ENCODE peak calls at places on chromosomes 16 and 17, in nine cellular contexts. L, T, E, I, J, P, Y, W and S are unnamed samples.

GRCh38 chr17:38575781-38576180 is 30.0 kb downstream of the SRCIN1 start:
- DNase-seq in L (no peak), T (no peak), E (no peak), I (no peak), J (no peak), P (no peak), Y (peak; percentile 37), W (no peak), S (no peak)

GRCh38 chr16:74030000-74030399 is 266.6 kb upstream of the PSMD7 start:
- DNase-seq in L (peak; percentile 56), T (no peak), E (no peak), I (no peak), J (no peak), P (no peak), Y (no peak), W (no peak), S (no peak)

GRCh38 chr16:30663038-30663437 is 4.8 kb downstream of the FBRS start:
- DNase-seq in L (no peak), T (no peak), E (no peak), I (no peak), J (no peak), P (no peak), Y (no peak), W (no peak), S (no peak)

GRCh38 chr17:3447625-3448024 is 14.0 kb upstream of the OR1E2 start:
- DNase-seq in L (no peak), T (no peak), E (no peak), I (no peak), J (no peak), P (peak; percentile 6), Y (peak; percentile 20), W (no peak), S (no peak)

GRCh38 chr17:77288115-77288619 is 147.4 kb downstream of the SEC14L1 start:
- DNase-seq in L (peak; percentile 43), T (no peak), E (no peak), I (no peak), J (peak; percentile 89), P (no peak), Y (peak; percentile 74), W (no peak), S (no peak)

GRCh38 chr16:77660311-77660710 is 62.0 kb upstream of the NUDT7 start:
- DNase-seq in L (no peak), T (no peak), E (no peak), I (no peak), J (no peak), P (peak; percentile 35), Y (peak; percentile 33), W (no peak), S (no peak)

GRCh38 chr17:46790216-46790615 is 28.3 kb downstream of the WNT3 start:
- DNase-seq in L (no peak), T (no peak), E (no peak), I (no peak), J (no peak), P (no peak), Y (no peak), W (no peak), S (no peak)

GRCh38 chr16:30715777-30716445 is 16.9 kb downstream of the SRCAP start:
- DNase-seq in L (no peak), T (no peak), E (no peak), I (no peak), J (no peak), P (no peak), Y (peak; percentile 42), W (no peak), S (no peak)

GRCh38 chr17:16491131-16491702 is 776 bp downstream of the LRRC75A start:
- DNase-seq in L (peak; percentile 29), T (no peak), E (no peak), I (no peak), J (no peak), P (no peak), Y (no peak), W (no peak), S (no peak)

GRCh38 chr16:21611178-21611545 is 11.8 kb downstream of the METTL9 start:
- DNase-seq in L (no peak), T (no peak), E (no peak), I (no peak), J (no peak), P (no peak), Y (no peak), W (no peak), S (no peak)

GRCh38 chr16:72921106-72921505 is 126.8 kb downstream of the ZFHX3 start:
- DNase-seq in L (no peak), T (no peak), E (no peak), I (no peak), J (no peak), P (no peak), Y (no peak), W (no peak), S (no peak)

GRCh38 chr17:49216482-49216881 is 6.0 kb downstream of the ABI3 start:
- DNase-seq in L (no peak), T (no peak), E (no peak), I (no peak), J (no peak), P (no peak), Y (no peak), W (no peak), S (no peak)

GRCh38 chr16:67528870-67529638 is 425 bp downstream of the RIPOR1 start:
- DNase-seq in L (peak; percentile 48), T (peak; percentile 53), E (no peak), I (peak; percentile 58), J (no peak), P (no peak), Y (peak; percentile 46), W (no peak), S (no peak)

GRCh38 chr16:1296688-1297412 is 12.6 kb upstream of the UBE2I start:
- DNase-seq in L (peak; percentile 43), T (no peak), E (no peak), I (no peak), J (peak; percentile 64), P (peak; percentile 87), Y (peak; percentile 93), W (no peak), S (no peak)

GRCh38 chr17:72104164-72104862 is 16.5 kb upstream of the SOX9 start:
- DNase-seq in L (no peak), T (no peak), E (no peak), I (peak; percentile 37), J (no peak), P (no peak), Y (no peak), W (no peak), S (no peak)

GRCh38 chr17:72102366-72102765 is 18.5 kb upstream of the SOX9 start:
- DNase-seq in L (no peak), T (no peak), E (no peak), I (no peak), J (no peak), P (no peak), Y (no peak), W (no peak), S (no peak)

GRCh38 chr17:72099919-72100318 is 20.9 kb upstream of the SOX9 start:
- DNase-seq in L (no peak), T (no peak), E (no peak), I (no peak), J (no peak), P (no peak), Y (no peak), W (no peak), S (no peak)

GRCh38 chr17:72100445-72100844 is 20.4 kb upstream of the SOX9 start:
- DNase-seq in L (no peak), T (no peak), E (no peak), I (no peak), J (no peak), P (no peak), Y (no peak), W (no peak), S (no peak)

DNA sequence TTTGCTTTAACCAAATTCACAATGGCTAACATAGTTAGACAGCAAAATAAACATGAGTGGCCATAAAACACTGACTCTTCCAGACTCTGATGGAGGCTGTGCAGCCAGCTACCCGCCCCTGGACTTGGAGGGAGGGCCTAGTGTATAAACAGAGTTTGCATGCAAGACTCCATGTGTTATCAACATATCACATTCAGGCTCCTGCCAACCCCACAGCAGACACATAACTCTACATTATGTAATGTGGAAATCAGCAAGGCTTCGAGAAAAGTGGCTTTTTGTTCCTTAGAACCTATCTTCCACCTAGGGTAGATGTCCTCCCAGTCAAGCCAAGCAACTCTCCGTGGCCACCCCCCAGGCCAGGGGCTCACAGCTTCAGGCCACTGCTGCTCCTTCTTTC is 19.3 kb upstream of the SOX9 start:
- DNase-seq in L (no peak), T (no peak), E (no peak), I (no peak), J (no peak), P (no peak), Y (no peak), W (no peak), S (no peak)
- TF ChIP-seq CTCF in L (no peak), T (no peak), E (no peak), I (no peak), J (no peak), P (no peak), Y (no peak), W (no peak), S (no peak)

GRCh38 chr17:75909051-75909811 is 4.5 kb upstream of the MRPL38 start:
- DNase-seq in L (no peak), T (no peak), E (no peak), I (no peak), J (peak; percentile 50), P (no peak), Y (no peak), W (no peak), S (peak; percentile 68)
- H3K4me1 ChIP-seq in L (peaks cover 7% of the 10 kb centered on the region), T (peaks cover 11% of the 10 kb centered on the region), E (peaks cover 21% of the 10 kb centered on the region), I (peaks cover 30% of the 10 kb centered on the region), J (peaks cover 14% of the 10 kb centered on the region), P (peaks cover 24% of the 10 kb centered on the region), Y (peaks cover 22% of the 10 kb centered on the region), W (no peaks in the 10 kb centered on the region), S (no peaks in the 10 kb centered on the region)

GRCh38 chr17:55996826-55997225 is 156.4 kb upstream of the ANKFN1 start:
- DNase-seq in L (no peak), T (no peak), E (no peak), I (no peak), J (no peak), P (no peak), Y (no peak), W (no peak), S (no peak)
- TF ChIP-seq CTCF in L (no peak), T (no peak), E (no peak), I (no peak), J (no peak), P (no peak), Y (peak; percentile 23), W (no peak), S (no peak)

GRCh38 chr16:17301593-17302135 is 169.1 kb downstream of the XYLT1 start:
- DNase-seq in L (peak; percentile 55), T (no peak), E (no peak), I (no peak), J (no peak), P (no peak), Y (no peak), W (no peak), S (no peak)

GRCh38 chr16:17299790-17300189 is 171.0 kb downstream of the XYLT1 start:
- DNase-seq in L (no peak), T (no peak), E (no peak), I (no peak), J (no peak), P (no peak), Y (no peak), W (no peak), S (no peak)

GRCh38 chr16:17302213-17302612 is 168.5 kb downstream of the XYLT1 start:
- DNase-seq in L (no peak), T (no peak), E (no peak), I (no peak), J (no peak), P (no peak), Y (no peak), W (no peak), S (no peak)

GRCh38 chr16:17302620-17303019 is 168.1 kb downstream of the XYLT1 start:
- DNase-seq in L (no peak), T (no peak), E (no peak), I (no peak), J (no peak), P (no peak), Y (no peak), W (no peak), S (no peak)

GRCh38 chr16:17301184-17301583 is 169.6 kb downstream of the XYLT1 start:
- DNase-seq in L (no peak), T (no peak), E (no peak), I (no peak), J (no peak), P (no peak), Y (no peak), W (no peak), S (no peak)
- H3K4me1 ChIP-seq in L (peaks cover 59% of the 10 kb centered on the region), T (peaks cover 39% of the 10 kb centered on the region), E (peaks cover 60% of the 10 kb centered on the region), I (peaks cover 33% of the 10 kb centered on the region), J (peaks cover 19% of the 10 kb centered on the region), P (no peaks in the 10 kb centered on the region), Y (peaks cover 14% of the 10 kb centered on the region), W (peaks cover 8% of the 10 kb centered on the region), S (peaks cover 8% of the 10 kb centered on the region)